ENCODE peak calls at places on chromosomes 6 and 20, in seven cellular contexts. One of them, this sample, is unnamed.
A peak's percentile ranks its signal among the peaks of the same experiment; 100 is the strongest.

GRCh38 chr6:49866485-49866943 is at the start of gene CRISP1:
- DNase-seq in lower lobe of right lung: no peak
- DNase-seq in fibroblast of lung: no peak
- DNase-seq in adrenal gland: no peak
- DNase-seq in fibroblast of pulmonary artery: no peak
- DNase-seq in GM13977: no peak
- DNase-seq in psoas muscle: no peak
- DNase-seq in this sample: no peak

GRCh38 chr6:47242483-47243386 is 67.0 kb downstream of the TNFRSF21 start:
- DNase-seq in lower lobe of right lung: peak; percentile 92
- DNase-seq in fibroblast of lung: peak; percentile 92
- DNase-seq in adrenal gland: peak; percentile 67
- DNase-seq in fibroblast of pulmonary artery: peak; percentile 97
- DNase-seq in GM13977: peak; percentile 84
- DNase-seq in psoas muscle: peak; percentile 82
- DNase-seq in this sample: peak; percentile 93

GRCh38 chr6:46254946-46255345 is 84.2 kb upstream of the ENPP5 start:
- DNase-seq in lower lobe of right lung: no peak
- DNase-seq in fibroblast of lung: no peak
- DNase-seq in adrenal gland: no peak
- DNase-seq in fibroblast of pulmonary artery: no peak
- DNase-seq in GM13977: no peak
- DNase-seq in psoas muscle: no peak
- DNase-seq in this sample: no peak

GRCh38 chr20:14955396-14955795 is 618.0 kb upstream of the FLRT3 start:
- DNase-seq in lower lobe of right lung: no peak
- DNase-seq in fibroblast of lung: no peak
- DNase-seq in adrenal gland: no peak
- DNase-seq in fibroblast of pulmonary artery: no peak
- DNase-seq in GM13977: no peak
- DNase-seq in psoas muscle: no peak
- DNase-seq in this sample: no peak

GRCh38 chr6:82408952-82409421 is 45.4 kb downstream of the TPBG start:
- DNase-seq in lower lobe of right lung: no peak
- DNase-seq in fibroblast of lung: peak; percentile 58
- DNase-seq in adrenal gland: no peak
- DNase-seq in fibroblast of pulmonary artery: peak; percentile 72
- DNase-seq in GM13977: no peak
- DNase-seq in psoas muscle: no peak
- DNase-seq in this sample: no peak

GRCh38 chr6:93654548-93654947 is 235.2 kb upstream of the EPHA7 start:
- DNase-seq in lower lobe of right lung: no peak
- DNase-seq in fibroblast of lung: no peak
- DNase-seq in adrenal gland: no peak
- DNase-seq in fibroblast of pulmonary artery: no peak
- DNase-seq in GM13977: no peak
- DNase-seq in psoas muscle: no peak
- DNase-seq in this sample: no peak

GRCh38 chr6:4809999-4810918 is 34.1 kb downstream of the CDYL start:
- DNase-seq in lower lobe of right lung: no peak
- DNase-seq in fibroblast of lung: peak; percentile 67
- DNase-seq in adrenal gland: no peak
- DNase-seq in fibroblast of pulmonary artery: peak; percentile 76
- DNase-seq in GM13977: no peak
- DNase-seq in psoas muscle: no peak
- DNase-seq in this sample: no peak

GRCh38 chr6:121531658-121532167 is 96.3 kb downstream of the GJA1 start:
- DNase-seq in lower lobe of right lung: no peak
- DNase-seq in fibroblast of lung: no peak
- DNase-seq in adrenal gland: no peak
- DNase-seq in fibroblast of pulmonary artery: no peak
- DNase-seq in GM13977: no peak
- DNase-seq in psoas muscle: no peak
- DNase-seq in this sample: no peak

GRCh38 chr6:44221291-44221960 is 2.0 kb upstream of the SLC29A1 start:
- DNase-seq in lower lobe of right lung: peak; percentile 92
- DNase-seq in fibroblast of lung: peak; percentile 84
- DNase-seq in adrenal gland: peak; percentile 95
- DNase-seq in fibroblast of pulmonary artery: peak; percentile 87
- DNase-seq in GM13977: peak; percentile 86
- DNase-seq in psoas muscle: peak; percentile 90
- DNase-seq in this sample: peak; percentile 98

GRCh38 chr6:160013987-160014868 is 45.3 kb downstream of the IGF2R start:
- DNase-seq in lower lobe of right lung: no peak
- DNase-seq in fibroblast of lung: no peak
- DNase-seq in adrenal gland: no peak
- DNase-seq in fibroblast of pulmonary artery: peak; percentile 14
- DNase-seq in GM13977: no peak
- DNase-seq in psoas muscle: no peak
- DNase-seq in this sample: no peak

GRCh38 chr6:126133984-126134383 is 147.6 kb downstream of the TRMT11 start:
- DNase-seq in lower lobe of right lung: no peak
- DNase-seq in fibroblast of lung: no peak
- DNase-seq in adrenal gland: no peak
- DNase-seq in fibroblast of pulmonary artery: no peak
- DNase-seq in GM13977: no peak
- DNase-seq in psoas muscle: no peak
- DNase-seq in this sample: no peak

GRCh38 chr6:113632220-113632864 is 224.8 kb upstream of the MARCKS start:
- DNase-seq in lower lobe of right lung: no peak
- DNase-seq in fibroblast of lung: peak; percentile 80
- DNase-seq in adrenal gland: peak; percentile 76
- DNase-seq in fibroblast of pulmonary artery: peak; percentile 96
- DNase-seq in GM13977: no peak
- DNase-seq in psoas muscle: peak; percentile 40
- DNase-seq in this sample: peak; percentile 61

GRCh38 chr20:16785221-16785620 is 37.1 kb downstream of the OTOR start:
- DNase-seq in lower lobe of right lung: no peak
- DNase-seq in fibroblast of lung: no peak
- DNase-seq in adrenal gland: no peak
- DNase-seq in fibroblast of pulmonary artery: peak; percentile 61
- DNase-seq in GM13977: no peak
- DNase-seq in psoas muscle: no peak
- DNase-seq in this sample: no peak

GRCh38 chr6:150576651-150577226 is 22.9 kb upstream of the PLEKHG1 start:
- DNase-seq in lower lobe of right lung: no peak
- DNase-seq in fibroblast of lung: no peak
- DNase-seq in adrenal gland: peak; percentile 17
- DNase-seq in fibroblast of pulmonary artery: no peak
- DNase-seq in GM13977: no peak
- DNase-seq in psoas muscle: no peak
- DNase-seq in this sample: no peak

GRCh38 chr6:150584065-150584464 is 15.6 kb upstream of the PLEKHG1 start:
- DNase-seq in lower lobe of right lung: no peak
- DNase-seq in fibroblast of lung: no peak
- DNase-seq in adrenal gland: no peak
- DNase-seq in fibroblast of pulmonary artery: no peak
- DNase-seq in GM13977: no peak
- DNase-seq in psoas muscle: no peak
- DNase-seq in this sample: no peak

GRCh38 chr6:150584596-150584995 is 15.1 kb upstream of the PLEKHG1 start:
- DNase-seq in lower lobe of right lung: no peak
- DNase-seq in fibroblast of lung: no peak
- DNase-seq in adrenal gland: no peak
- DNase-seq in fibroblast of pulmonary artery: no peak
- DNase-seq in GM13977: no peak
- DNase-seq in psoas muscle: no peak
- DNase-seq in this sample: no peak

GRCh38 chr6:150579611-150580010 is 20.1 kb upstream of the PLEKHG1 start:
- DNase-seq in lower lobe of right lung: no peak
- DNase-seq in fibroblast of lung: no peak
- DNase-seq in adrenal gland: peak; percentile 59
- DNase-seq in fibroblast of pulmonary artery: no peak
- DNase-seq in GM13977: no peak
- DNase-seq in psoas muscle: no peak
- DNase-seq in this sample: no peak

DNA sequence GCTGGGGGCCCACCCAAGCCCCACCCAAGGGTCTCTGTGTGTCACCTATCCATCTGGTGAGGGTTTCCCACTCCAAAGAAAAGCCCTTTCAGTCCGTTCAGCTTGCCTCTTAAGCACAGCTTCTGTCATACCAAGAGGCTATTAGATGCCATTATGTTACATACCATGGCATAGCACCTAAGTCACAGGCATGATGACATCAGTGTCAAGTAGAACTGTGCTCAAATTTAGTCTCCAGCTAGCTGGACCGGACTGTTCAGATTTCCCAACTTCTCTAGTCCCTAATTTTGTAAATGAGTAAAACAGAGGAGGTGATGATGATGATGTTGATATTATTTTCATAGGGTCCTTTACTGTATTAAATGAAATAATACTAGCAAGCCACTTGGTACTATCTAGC is 19.2 kb upstream of the PLEKHG1 start:
- DNase-seq in lower lobe of right lung: no peak
- DNase-seq in fibroblast of lung: no peak
- DNase-seq in adrenal gland: no peak
- DNase-seq in fibroblast of pulmonary artery: no peak
- DNase-seq in GM13977: no peak
- DNase-seq in psoas muscle: no peak
- DNase-seq in this sample: no peak
- TF ChIP-seq CTCF in lower lobe of right lung: no peak
- TF ChIP-seq CTCF in fibroblast of lung: no peak
- TF ChIP-seq CTCF in adrenal gland: no peak
- TF ChIP-seq CTCF in fibroblast of pulmonary artery: no peak
- TF ChIP-seq CTCF in GM13977: no peak
- TF ChIP-seq CTCF in psoas muscle: no peak
- TF ChIP-seq CTCF in this sample: no peak

GRCh38 chr6:2854394-2854982 is 12.8 kb upstream of the SERPINB1 start:
- DNase-seq in lower lobe of right lung: no peak
- DNase-seq in fibroblast of lung: no peak
- DNase-seq in adrenal gland: peak; percentile 48
- DNase-seq in fibroblast of pulmonary artery: peak; percentile 88
- DNase-seq in GM13977: no peak
- DNase-seq in psoas muscle: no peak
- DNase-seq in this sample: no peak
- TF ChIP-seq CTCF in lower lobe of right lung: peak; percentile 4
- TF ChIP-seq CTCF in fibroblast of lung: peak; percentile 1
- TF ChIP-seq CTCF in adrenal gland: no peak
- TF ChIP-seq CTCF in fibroblast of pulmonary artery: no peak
- TF ChIP-seq CTCF in GM13977: no peak
- TF ChIP-seq CTCF in psoas muscle: no peak
- TF ChIP-seq CTCF in this sample: no peak

GRCh38 chr6:37158508-37158907 is 11.4 kb upstream of the PIM1 start:
- DNase-seq in lower lobe of right lung: no peak
- DNase-seq in fibroblast of lung: no peak
- DNase-seq in adrenal gland: no peak
- DNase-seq in fibroblast of pulmonary artery: no peak
- DNase-seq in GM13977: no peak
- DNase-seq in psoas muscle: no peak
- DNase-seq in this sample: no peak
- TF ChIP-seq CTCF in lower lobe of right lung: no peak
- TF ChIP-seq CTCF in fibroblast of lung: no peak
- TF ChIP-seq CTCF in adrenal gland: no peak
- TF ChIP-seq CTCF in fibroblast of pulmonary artery: no peak
- TF ChIP-seq CTCF in GM13977: no peak
- TF ChIP-seq CTCF in psoas muscle: no peak
- TF ChIP-seq CTCF in this sample: no peak

GRCh38 chr6:6701864-6702263 is 113.3 kb downstream of the LY86 start:
- DNase-seq in lower lobe of right lung: peak; percentile 54
- DNase-seq in fibroblast of lung: no peak
- DNase-seq in adrenal gland: no peak
- DNase-seq in fibroblast of pulmonary artery: no peak
- DNase-seq in GM13977: no peak
- DNase-seq in psoas muscle: no peak
- DNase-seq in this sample: no peak
- TF ChIP-seq CTCF in lower lobe of right lung: no peak
- TF ChIP-seq CTCF in fibroblast of lung: no peak
- TF ChIP-seq CTCF in adrenal gland: no peak
- TF ChIP-seq CTCF in fibroblast of pulmonary artery: no peak
- TF ChIP-seq CTCF in GM13977: no peak
- TF ChIP-seq CTCF in psoas muscle: no peak
- TF ChIP-seq CTCF in this sample: no peak

GRCh38 chr6:166459906-166460305 is 77.2 kb upstream of the MPC1 start:
- DNase-seq in lower lobe of right lung: no peak
- DNase-seq in fibroblast of lung: no peak
- DNase-seq in adrenal gland: no peak
- DNase-seq in fibroblast of pulmonary artery: no peak
- DNase-seq in GM13977: no peak
- DNase-seq in psoas muscle: no peak
- DNase-seq in this sample: no peak

GRCh38 chr6:166459272-166459671 is 76.5 kb upstream of the MPC1 start:
- DNase-seq in lower lobe of right lung: no peak
- DNase-seq in fibroblast of lung: no peak
- DNase-seq in adrenal gland: no peak
- DNase-seq in fibroblast of pulmonary artery: no peak
- DNase-seq in GM13977: no peak
- DNase-seq in psoas muscle: no peak
- DNase-seq in this sample: no peak

GRCh38 chr6:166453651-166454050 is 70.9 kb upstream of the MPC1 start:
- DNase-seq in lower lobe of right lung: no peak
- DNase-seq in fibroblast of lung: no peak
- DNase-seq in adrenal gland: no peak
- DNase-seq in fibroblast of pulmonary artery: no peak
- DNase-seq in GM13977: no peak
- DNase-seq in psoas muscle: no peak
- DNase-seq in this sample: no peak

GRCh38 chr6:166454692-166455515 is 72.2 kb upstream of the MPC1 start:
- DNase-seq in lower lobe of right lung: no peak
- DNase-seq in fibroblast of lung: no peak
- DNase-seq in adrenal gland: no peak
- DNase-seq in fibroblast of pulmonary artery: no peak
- DNase-seq in GM13977: no peak
- DNase-seq in psoas muscle: no peak
- DNase-seq in this sample: no peak

GRCh38 chr6:166456360-166457156 is 73.8 kb upstream of the MPC1 start:
- DNase-seq in lower lobe of right lung: no peak
- DNase-seq in fibroblast of lung: peak; percentile 8
- DNase-seq in adrenal gland: no peak
- DNase-seq in fibroblast of pulmonary artery: peak; percentile 47
- DNase-seq in GM13977: peak; percentile 51
- DNase-seq in psoas muscle: no peak
- DNase-seq in this sample: peak; percentile 9
- TF ChIP-seq CTCF in lower lobe of right lung: peak; percentile 28
- TF ChIP-seq CTCF in fibroblast of lung: no peak
- TF ChIP-seq CTCF in adrenal gland: peak; percentile 14
- TF ChIP-seq CTCF in fibroblast of pulmonary artery: peak; percentile 22
- TF ChIP-seq CTCF in GM13977: peak; percentile 36
- TF ChIP-seq CTCF in psoas muscle: peak; percentile 10
- TF ChIP-seq CTCF in this sample: no peak

DNA sequence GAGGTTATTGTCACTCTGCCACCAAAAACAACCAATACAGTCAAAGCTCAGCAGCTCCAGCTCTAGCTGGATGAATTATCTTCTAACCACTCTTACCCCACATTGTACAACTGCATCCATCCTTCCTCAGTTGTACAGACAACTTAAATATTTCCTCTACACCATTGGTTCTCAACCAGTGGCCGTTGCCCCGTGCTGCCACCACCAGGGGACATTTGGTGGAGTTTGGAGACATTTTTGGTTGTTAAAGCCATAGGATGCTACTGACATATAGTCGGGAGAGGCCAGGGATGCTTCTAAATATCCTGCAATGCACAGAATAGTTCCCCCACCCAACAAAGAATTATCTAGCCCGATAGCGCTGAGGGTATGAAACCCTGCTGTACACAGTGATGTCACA is 59.3 kb downstream of the SHLD1 start:
- DNase-seq in lower lobe of right lung: no peak
- DNase-seq in fibroblast of lung: no peak
- DNase-seq in adrenal gland: no peak
- DNase-seq in fibroblast of pulmonary artery: no peak
- DNase-seq in GM13977: no peak
- DNase-seq in psoas muscle: no peak
- DNase-seq in this sample: no peak
- TF ChIP-seq CTCF in lower lobe of right lung: no peak
- TF ChIP-seq CTCF in fibroblast of lung: no peak
- TF ChIP-seq CTCF in adrenal gland: no peak
- TF ChIP-seq CTCF in fibroblast of pulmonary artery: no peak
- TF ChIP-seq CTCF in GM13977: no peak
- TF ChIP-seq CTCF in psoas muscle: no peak
- TF ChIP-seq CTCF in this sample: no peak

This sample was measured in Calu3.